ENCODE peak calls at places on chromosomes 5 and 9, in seven cellular contexts. E is tibial nerve, U is suprapubic skin, S is body of pancreas, B is breast epithelium, Q is stomach, M is A549. Z is an unnamed sample.

GRCh38 chr5:180595381-180596114 is 4.2 kb upstream of the SCGB3A1 start:
- DNase-seq in E (no peak), U (no peak), S (peak), B (no peak), Q (peak), M (no peak), Z (no peak)

GRCh38 chr5:72543365-72543764 is 36.2 kb upstream of the ZNF366 start:
- DNase-seq in E (no peak), U (no peak), S (no peak), B (no peak), Q (no peak), M (no peak), Z (no peak)

GRCh38 chr9:84393266-84393905 is 52.8 kb upstream of the SLC28A3 start:
- DNase-seq in E (no peak), U (no peak), S (no peak), B (no peak), Q (no peak), M (no peak), Z (no peak)

GRCh38 chr5:79200573-79201183 is 35.3 kb upstream of the JMY start:
- DNase-seq in E (no peak), U (no peak), S (peak), B (no peak), Q (no peak), M (peak), Z (no peak)

GRCh38 chr5:66342316-66342715 is 198.2 kb downstream of the SREK1 start:
- DNase-seq in E (no peak), U (no peak), S (no peak), B (no peak), Q (no peak), M (no peak), Z (no peak)

GRCh38 chr5:8740595-8740994 is 805.3 kb downstream of the SEMA5A start:
- DNase-seq in E (no peak), U (no peak), S (no peak), B (no peak), Q (no peak), M (no peak), Z (no peak)

GRCh38 chr5:31511305-31511704 is 20.6 kb downstream of the DROSHA start:
- DNase-seq in E (no peak), U (no peak), S (no peak), B (no peak), Q (no peak), M (no peak), Z (no peak)

GRCh38 chr9:131621551-131622321 is 76.4 kb downstream of the PRRT1B start:
- DNase-seq in E (no peak), U (no peak), S (no peak), B (no peak), Q (no peak), M (no peak), Z (no peak)

GRCh38 chr5:32507738-32508434 is 63.3 kb upstream of the ZFR start:
- DNase-seq in E (no peak), U (no peak), S (no peak), B (no peak), Q (no peak), M (no peak), Z (no peak)

GRCh38 chr5:173318338-173318737 is 9.9 kb downstream of the STC2 start:
- DNase-seq in E (no peak), U (no peak), S (no peak), B (no peak), Q (no peak), M (no peak), Z (no peak)

GRCh38 chr5:173321886-173322285 is 6.3 kb downstream of the STC2 start:
- DNase-seq in E (no peak), U (no peak), S (no peak), B (no peak), Q (no peak), M (no peak), Z (no peak)

GRCh38 chr5:173318881-173319609 is 9.2 kb downstream of the STC2 start:
- DNase-seq in E (no peak), U (no peak), S (no peak), B (no peak), Q (no peak), M (no peak), Z (no peak)

GRCh38 chr5:173319610-173320100 is 8.6 kb downstream of the STC2 start:
- DNase-seq in E (no peak), U (no peak), S (no peak), B (no peak), Q (no peak), M (no peak), Z (no peak)

DNA sequence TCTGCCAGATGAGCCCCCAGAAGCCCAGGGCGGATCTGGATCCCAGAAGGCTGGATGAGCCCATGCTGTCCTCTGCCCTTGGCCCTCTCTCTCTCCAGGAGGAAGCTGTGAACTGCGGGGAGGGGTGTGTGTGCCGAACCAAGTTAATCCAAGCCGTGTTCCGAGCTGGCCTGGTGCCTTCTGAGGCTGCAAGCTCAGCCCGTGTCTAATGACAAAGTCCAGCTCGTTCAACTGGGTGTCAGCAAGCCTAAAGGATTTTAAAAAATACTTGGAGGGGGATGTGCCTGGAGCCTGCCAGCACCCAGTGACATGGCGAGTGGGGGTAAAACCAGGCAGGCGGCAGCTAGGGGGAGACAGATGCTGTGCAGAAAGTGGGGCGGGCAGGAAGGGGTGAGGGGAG is 8.0 kb downstream of the STC2 start:
- DNase-seq in E (no peak), U (no peak), S (peak), B (no peak), Q (no peak), M (no peak), Z (no peak)
- TF ChIP-seq CTCF in E (no peak), U (no peak), S (no peak), B (no peak), Q (no peak), M (no peak), Z (no peak)

GRCh38 chr5:14809369-14810144 is 62.0 kb downstream of the ANKH start:
- DNase-seq in E (peak), U (no peak), S (peak), B (peak), Q (peak), M (peak), Z (peak)
- TF ChIP-seq POLR2A in E (no peak), U (no peak), S (no peak), B (no peak), Q (no peak), M (no peak), Z (no peak)

GRCh38 chr9:127808347-127809001 is 5.8 kb downstream of the FPGS start:
- DNase-seq in E (no peak), U (no peak), S (no peak), B (no peak), Q (no peak), M (no peak), Z (no peak)
- TF ChIP-seq CTCF in E (no peak), U (no peak), S (no peak), B (no peak), Q (no peak), M (no peak), Z (no peak)

GRCh38 chr9:127168756-127169506 is 46.5 kb upstream of the ANGPTL2 start:
- DNase-seq in E (no peak), U (no peak), S (no peak), B (no peak), Q (peak), M (no peak), Z (no peak)

GRCh38 chr9:127167560-127168326 is 45.3 kb upstream of the ANGPTL2 start:
- DNase-seq in E (no peak), U (no peak), S (no peak), B (no peak), Q (peak), M (no peak), Z (no peak)

GRCh38 chr9:127165096-127165495 is 42.7 kb upstream of the ANGPTL2 start:
- DNase-seq in E (no peak), U (no peak), S (no peak), B (no peak), Q (peak), M (no peak), Z (no peak)

GRCh38 chr9:127166111-127166510 is 43.7 kb upstream of the ANGPTL2 start:
- DNase-seq in E (no peak), U (no peak), S (no peak), B (no peak), Q (no peak), M (no peak), Z (no peak)

GRCh38 chr9:127166651-127167524 is 44.5 kb upstream of the ANGPTL2 start:
- DNase-seq in E (no peak), U (no peak), S (no peak), B (no peak), Q (peak), M (no peak), Z (no peak)
- TF ChIP-seq POLR2A in E (no peak), U (no peak), S (no peak), B (no peak), Q (no peak), M (no peak), Z (no peak)

GRCh38 chr5:64682608-64683007 is 7.7 kb upstream of the SHISAL2B start:
- DNase-seq in E (no peak), U (no peak), S (no peak), B (no peak), Q (no peak), M (peak), Z (no peak)
- TF ChIP-seq CTCF in E (no peak), U (no peak), S (no peak), B (no peak), Q (no peak), M (no peak), Z (no peak)

DNA sequence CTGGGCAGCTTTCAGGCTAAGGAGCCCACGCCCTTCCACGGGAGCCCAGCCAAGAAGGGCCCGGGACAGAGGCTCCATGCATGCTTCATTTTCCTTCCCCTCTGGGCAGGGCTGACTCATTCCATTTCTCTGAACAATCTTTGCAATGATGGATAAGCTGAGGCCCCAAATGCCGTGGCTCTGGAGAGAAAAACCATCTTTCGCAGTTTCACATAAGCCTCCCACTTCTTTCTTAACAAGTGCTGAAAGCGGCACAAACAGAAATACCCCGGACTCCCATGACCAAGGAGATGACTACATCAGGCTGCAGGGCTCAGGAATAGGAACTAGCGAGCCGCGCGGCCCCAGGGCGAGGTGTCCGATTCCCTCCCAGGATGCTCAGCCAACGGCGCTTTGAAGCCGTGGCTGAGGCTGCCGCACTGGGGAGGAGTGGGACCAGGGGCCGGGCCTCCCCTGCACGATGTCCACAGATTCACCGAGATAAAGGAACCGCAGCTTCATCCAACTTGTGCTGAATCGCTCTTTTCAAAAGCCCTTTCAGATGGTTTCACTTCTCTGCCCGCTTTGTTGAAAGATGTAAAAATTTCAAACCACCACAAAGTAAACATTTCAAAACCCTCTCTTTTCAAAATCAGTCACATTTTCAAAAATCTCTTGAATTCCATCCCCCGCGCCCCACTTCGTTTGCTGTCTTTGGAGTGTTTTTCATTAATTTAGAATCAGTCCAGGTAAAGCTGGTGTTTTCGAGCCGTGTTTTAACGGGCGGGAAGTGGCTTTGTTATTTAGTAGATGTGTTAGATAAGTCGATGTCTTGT is 96.6 kb upstream of the LMX1B start:
- DNase-seq in E (peak), U (peak), S (no peak), B (peak), Q (no peak), M (peak), Z (no peak)
- TF ChIP-seq POLR2A in E (peak), U (no peak), S (no peak), B (no peak), Q (no peak), M (no peak), Z (no peak)

DNA sequence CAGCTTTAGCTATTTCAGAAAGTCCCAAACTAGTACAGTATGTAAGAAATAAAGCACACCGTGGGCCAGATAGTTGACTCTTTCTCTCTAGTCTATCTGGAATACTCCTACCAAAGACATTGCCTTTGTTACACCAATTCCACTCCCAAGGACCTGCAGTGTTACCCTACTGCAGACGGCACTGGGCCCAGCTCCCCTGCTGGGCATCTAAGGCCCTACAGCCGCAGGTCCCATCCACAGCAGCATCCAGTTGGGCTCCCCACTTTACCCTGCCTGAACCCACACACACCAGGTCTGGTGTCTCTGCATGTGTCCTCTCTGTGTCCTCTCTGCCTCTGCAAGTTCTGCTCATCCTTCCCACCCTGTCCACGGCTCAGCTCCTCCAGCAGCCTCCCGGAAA is 22.5 kb downstream of the TNIP1 start:
- DNase-seq in E (no peak), U (no peak), S (no peak), B (no peak), Q (no peak), M (no peak), Z (no peak)
- TF ChIP-seq CTCF in E (no peak), U (no peak), S (no peak), B (no peak), Q (no peak), M (no peak), Z (no peak)

DNA sequence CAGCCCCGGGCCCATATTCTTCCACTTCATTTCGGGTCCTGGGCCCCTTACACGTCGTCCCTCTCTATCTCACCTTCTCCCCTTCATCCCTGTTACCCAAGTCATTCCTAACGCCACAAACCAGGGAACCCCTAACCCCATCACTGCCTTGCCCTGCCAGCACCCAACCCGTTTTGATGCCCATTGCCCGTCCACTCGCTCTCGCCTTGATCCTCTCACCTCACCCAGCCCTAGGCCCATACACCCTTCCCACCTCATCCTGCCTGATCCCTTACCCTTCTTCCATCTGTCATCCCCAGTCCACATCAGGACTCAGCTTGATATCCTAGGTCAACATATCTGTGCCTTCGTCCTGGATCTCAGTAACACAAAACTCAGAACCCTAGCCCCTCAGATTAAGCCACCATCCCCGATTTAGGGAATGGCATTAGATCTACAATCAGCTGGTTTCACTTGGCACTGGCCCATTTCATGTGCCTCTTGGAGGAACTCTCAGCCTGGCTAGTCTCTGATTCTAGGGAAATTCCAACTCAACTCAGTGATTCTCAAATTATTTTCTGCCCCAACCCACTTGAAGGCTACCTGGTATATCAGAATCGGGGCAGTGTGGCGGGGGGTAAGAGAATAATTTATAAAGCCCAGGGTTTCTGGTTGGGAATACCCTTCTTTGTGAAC is 499 bp downstream of the CHMP5 start:
- DNase-seq in E (no peak), U (no peak), S (no peak), B (no peak), Q (no peak), M (no peak), Z (no peak)
- TF ChIP-seq POLR2A in E (no peak), U (no peak), S (no peak), B (no peak), Q (peak), M (no peak), Z (no peak)